ENCODE peak calls at places on chromosome 19, in nine cellular contexts. One of them, this sample, is unnamed.

GRCh38 chr19:2055871-2056809 is 5.1 kb upstream of the MKNK2 start:
- DNase-seq in AG09319: peak; percentile 82
- DNase-seq in mucosa of descending colon: peak; percentile 68
- DNase-seq in activated CD4-positive, alpha-beta T cell treated with anti-CD3 and anti-CD28 coated beads, Interleukin-2, amount 50 U/mL, for 48 hours: peak; percentile 55
- DNase-seq in HFFc6: peak; percentile 43
- DNase-seq in erythroblast: peak; percentile 60
- DNase-seq in brain pericyte: no peak
- DNase-seq in stimulated activated CD8-positive, alpha-beta memory T cell treated with anti-CD3 and anti-CD28 coated beads, Interleukin-4, amount 100 ng/mL, for 1 hour: no peak
- DNase-seq in M059J: peak; percentile 71
- DNase-seq in this sample: peak; percentile 87

GRCh38 chr19:48991823-48992570 is 1.1 kb downstream of the GYS1 start:
- DNase-seq in AG09319: peak; percentile 56
- DNase-seq in HFFc6: peak; percentile 80
- DNase-seq in erythroblast: no peak
- DNase-seq in brain pericyte: no peak
- DNase-seq in stimulated activated CD8-positive, alpha-beta memory T cell treated with anti-CD3 and anti-CD28 coated beads, Interleukin-4, amount 100 ng/mL, for 1 hour: no peak
- DNase-seq in mucosa of descending colon: peak; percentile 58
- DNase-seq in activated CD4-positive, alpha-beta T cell treated with anti-CD3 and anti-CD28 coated beads, Interleukin-2, amount 50 U/mL, for 48 hours: peak; percentile 30
- DNase-seq in M059J: peak; percentile 83
- DNase-seq in this sample: peak; percentile 74

GRCh38 chr19:55229789-55230182 is 1.2 kb upstream of the TMEM86B start:
- DNase-seq in erythroblast: no peak
- DNase-seq in AG09319: no peak
- DNase-seq in mucosa of descending colon: no peak
- DNase-seq in HFFc6: no peak
- DNase-seq in M059J: no peak
- DNase-seq in activated CD4-positive, alpha-beta T cell treated with anti-CD3 and anti-CD28 coated beads, Interleukin-2, amount 50 U/mL, for 48 hours: no peak
- DNase-seq in brain pericyte: no peak
- DNase-seq in stimulated activated CD8-positive, alpha-beta memory T cell treated with anti-CD3 and anti-CD28 coated beads, Interleukin-4, amount 100 ng/mL, for 1 hour: no peak
- DNase-seq in this sample: no peak

GRCh38 chr19:18074192-18074591 is 12.5 kb downstream of the IL12RB1 start:
- DNase-seq in mucosa of descending colon: no peak
- DNase-seq in M059J: no peak
- DNase-seq in AG09319: no peak
- DNase-seq in HFFc6: no peak
- DNase-seq in stimulated activated CD8-positive, alpha-beta memory T cell treated with anti-CD3 and anti-CD28 coated beads, Interleukin-4, amount 100 ng/mL, for 1 hour: no peak
- DNase-seq in erythroblast: no peak
- DNase-seq in activated CD4-positive, alpha-beta T cell treated with anti-CD3 and anti-CD28 coated beads, Interleukin-2, amount 50 U/mL, for 48 hours: no peak
- DNase-seq in brain pericyte: no peak
- DNase-seq in this sample: no peak

GRCh38 chr19:45852941-45853340 is 10.0 kb downstream of the SYMPK start:
- DNase-seq in M059J: no peak
- DNase-seq in erythroblast: no peak
- DNase-seq in AG09319: no peak
- DNase-seq in stimulated activated CD8-positive, alpha-beta memory T cell treated with anti-CD3 and anti-CD28 coated beads, Interleukin-4, amount 100 ng/mL, for 1 hour: no peak
- DNase-seq in activated CD4-positive, alpha-beta T cell treated with anti-CD3 and anti-CD28 coated beads, Interleukin-2, amount 50 U/mL, for 48 hours: no peak
- DNase-seq in HFFc6: no peak
- DNase-seq in mucosa of descending colon: peak; percentile 11
- DNase-seq in brain pericyte: no peak
- DNase-seq in this sample: no peak

GRCh38 chr19:33473644-33474305 is 47.8 kb downstream of the PEPD start:
- DNase-seq in brain pericyte: no peak
- DNase-seq in HFFc6: peak; percentile 70
- DNase-seq in AG09319: peak; percentile 7
- DNase-seq in stimulated activated CD8-positive, alpha-beta memory T cell treated with anti-CD3 and anti-CD28 coated beads, Interleukin-4, amount 100 ng/mL, for 1 hour: no peak
- DNase-seq in mucosa of descending colon: no peak
- DNase-seq in activated CD4-positive, alpha-beta T cell treated with anti-CD3 and anti-CD28 coated beads, Interleukin-2, amount 50 U/mL, for 48 hours: no peak
- DNase-seq in erythroblast: no peak
- DNase-seq in M059J: peak; percentile 82
- DNase-seq in this sample: no peak

GRCh38 chr19:2251577-2252480 is 2.7 kb downstream of the AMH start:
- DNase-seq in erythroblast: peak; percentile 34
- DNase-seq in activated CD4-positive, alpha-beta T cell treated with anti-CD3 and anti-CD28 coated beads, Interleukin-2, amount 50 U/mL, for 48 hours: peak; percentile 32
- DNase-seq in mucosa of descending colon: no peak
- DNase-seq in AG09319: no peak
- DNase-seq in brain pericyte: no peak
- DNase-seq in HFFc6: no peak
- DNase-seq in M059J: no peak
- DNase-seq in stimulated activated CD8-positive, alpha-beta memory T cell treated with anti-CD3 and anti-CD28 coated beads, Interleukin-4, amount 100 ng/mL, for 1 hour: no peak
- DNase-seq in this sample: no peak

GRCh38 chr19:11887618-11888531 is at the start of gene ZNF69:
- DNase-seq in brain pericyte: no peak
- DNase-seq in HFFc6: peak; percentile 54
- DNase-seq in erythroblast: peak; percentile 64
- DNase-seq in stimulated activated CD8-positive, alpha-beta memory T cell treated with anti-CD3 and anti-CD28 coated beads, Interleukin-4, amount 100 ng/mL, for 1 hour: peak; percentile 29
- DNase-seq in M059J: peak; percentile 60
- DNase-seq in mucosa of descending colon: peak; percentile 94
- DNase-seq in activated CD4-positive, alpha-beta T cell treated with anti-CD3 and anti-CD28 coated beads, Interleukin-2, amount 50 U/mL, for 48 hours: peak; percentile 76
- DNase-seq in AG09319: peak; percentile 19
- DNase-seq in this sample: peak; percentile 43

GRCh38 chr19:46390866-46391265 is 22.5 kb downstream of the CCDC8 start:
- DNase-seq in AG09319: no peak
- DNase-seq in M059J: no peak
- DNase-seq in erythroblast: no peak
- DNase-seq in activated CD4-positive, alpha-beta T cell treated with anti-CD3 and anti-CD28 coated beads, Interleukin-2, amount 50 U/mL, for 48 hours: no peak
- DNase-seq in stimulated activated CD8-positive, alpha-beta memory T cell treated with anti-CD3 and anti-CD28 coated beads, Interleukin-4, amount 100 ng/mL, for 1 hour: no peak
- DNase-seq in brain pericyte: no peak
- DNase-seq in HFFc6: no peak
- DNase-seq in mucosa of descending colon: peak; percentile 23
- DNase-seq in this sample: no peak

GRCh38 chr19:4710281-4710600 is 13.4 kb downstream of the DPP9 start:
- DNase-seq in mucosa of descending colon: no peak
- DNase-seq in AG09319: no peak
- DNase-seq in brain pericyte: no peak
- DNase-seq in stimulated activated CD8-positive, alpha-beta memory T cell treated with anti-CD3 and anti-CD28 coated beads, Interleukin-4, amount 100 ng/mL, for 1 hour: no peak
- DNase-seq in activated CD4-positive, alpha-beta T cell treated with anti-CD3 and anti-CD28 coated beads, Interleukin-2, amount 50 U/mL, for 48 hours: no peak
- DNase-seq in erythroblast: no peak
- DNase-seq in M059J: no peak
- DNase-seq in HFFc6: no peak
- DNase-seq in this sample: no peak

GRCh38 chr19:42352216-42352892 is 26.9 kb downstream of the MEGF8 start:
- DNase-seq in activated CD4-positive, alpha-beta T cell treated with anti-CD3 and anti-CD28 coated beads, Interleukin-2, amount 50 U/mL, for 48 hours: peak; percentile 12
- DNase-seq in HFFc6: peak; percentile 45
- DNase-seq in AG09319: no peak
- DNase-seq in M059J: peak; percentile 72
- DNase-seq in erythroblast: no peak
- DNase-seq in mucosa of descending colon: no peak
- DNase-seq in stimulated activated CD8-positive, alpha-beta memory T cell treated with anti-CD3 and anti-CD28 coated beads, Interleukin-4, amount 100 ng/mL, for 1 hour: no peak
- DNase-seq in brain pericyte: no peak
- DNase-seq in this sample: no peak

GRCh38 chr19:49663224-49663623 is 2.4 kb downstream of the IRF3 start:
- DNase-seq in brain pericyte: no peak
- DNase-seq in M059J: no peak
- DNase-seq in AG09319: no peak
- DNase-seq in activated CD4-positive, alpha-beta T cell treated with anti-CD3 and anti-CD28 coated beads, Interleukin-2, amount 50 U/mL, for 48 hours: no peak
- DNase-seq in mucosa of descending colon: no peak
- DNase-seq in erythroblast: no peak
- DNase-seq in stimulated activated CD8-positive, alpha-beta memory T cell treated with anti-CD3 and anti-CD28 coated beads, Interleukin-4, amount 100 ng/mL, for 1 hour: no peak
- DNase-seq in HFFc6: no peak
- DNase-seq in this sample: no peak

GRCh38 chr19:2475018-2475701 is 767 bp upstream of the GADD45B start:
- DNase-seq in erythroblast: peak; percentile 52
- DNase-seq in activated CD4-positive, alpha-beta T cell treated with anti-CD3 and anti-CD28 coated beads, Interleukin-2, amount 50 U/mL, for 48 hours: peak; percentile 81
- DNase-seq in brain pericyte: no peak
- DNase-seq in M059J: peak; percentile 82
- DNase-seq in mucosa of descending colon: peak; percentile 71
- DNase-seq in AG09319: no peak
- DNase-seq in stimulated activated CD8-positive, alpha-beta memory T cell treated with anti-CD3 and anti-CD28 coated beads, Interleukin-4, amount 100 ng/mL, for 1 hour: no peak
- DNase-seq in HFFc6: peak; percentile 54
- DNase-seq in this sample: peak; percentile 54

GRCh38 chr19:5580116-5580515 is 12.4 kb upstream of the TINCR start:
- DNase-seq in mucosa of descending colon: no peak
- DNase-seq in activated CD4-positive, alpha-beta T cell treated with anti-CD3 and anti-CD28 coated beads, Interleukin-2, amount 50 U/mL, for 48 hours: no peak
- DNase-seq in stimulated activated CD8-positive, alpha-beta memory T cell treated with anti-CD3 and anti-CD28 coated beads, Interleukin-4, amount 100 ng/mL, for 1 hour: no peak
- DNase-seq in erythroblast: no peak
- DNase-seq in AG09319: no peak
- DNase-seq in M059J: peak; percentile 18
- DNase-seq in brain pericyte: peak; percentile 64
- DNase-seq in HFFc6: no peak
- DNase-seq in this sample: peak; percentile 48